ENCODE peak calls at places on chromosomes 4 and X, in six cellular contexts. One of them, this sample, is unnamed.
A peak's percentile ranks its signal among the peaks of the same experiment; 100 is the strongest.

GRCh38 chr4:107863850-107864371 is 39.2 kb downstream of the SGMS2 start:
- DNase-seq in H1: no peak
- DNase-seq in GM12878: no peak
- DNase-seq in prostate gland: peak; percentile 32
- DNase-seq in endothelial cell of umbilical vein: peak; percentile 77
- DNase-seq in tibial nerve: no peak
- DNase-seq in this sample: peak; percentile 70

GRCh38 chr4:81136161-81136910 is 78.7 kb downstream of the PRKG2 start:
- DNase-seq in tibial nerve: peak; percentile 14
- DNase-seq in endothelial cell of umbilical vein: no peak
- DNase-seq in H1: no peak
- DNase-seq in prostate gland: no peak
- DNase-seq in GM12878: no peak
- DNase-seq in this sample: no peak

GRCh38 chrX:150547511-150548115 is 20.8 kb upstream of the MTM1 start:
- DNase-seq in GM12878: no peak
- DNase-seq in prostate gland: peak; percentile 34
- DNase-seq in endothelial cell of umbilical vein: peak; percentile 47
- DNase-seq in tibial nerve: peak; percentile 25
- DNase-seq in H1: peak; percentile 57
- DNase-seq in this sample: peak; percentile 88

GRCh38 chr4:128635141-128635911 is 174.2 kb upstream of the JADE1 start:
- DNase-seq in GM12878: no peak
- DNase-seq in prostate gland: peak; percentile 69
- DNase-seq in tibial nerve: no peak
- DNase-seq in endothelial cell of umbilical vein: no peak
- DNase-seq in H1: peak; percentile 42
- DNase-seq in this sample: peak; percentile 24

GRCh38 chr4:185513489-185514181 is 21.7 kb downstream of the PDLIM3 start:
- DNase-seq in tibial nerve: no peak
- DNase-seq in GM12878: peak; percentile 2
- DNase-seq in H1: no peak
- DNase-seq in prostate gland: no peak
- DNase-seq in endothelial cell of umbilical vein: peak; percentile 86
- DNase-seq in this sample: no peak

GRCh38 chr4:72449705-72450104 is 119.3 kb downstream of the ADAMTS3 start:
- DNase-seq in prostate gland: no peak
- DNase-seq in H1: no peak
- DNase-seq in endothelial cell of umbilical vein: no peak
- DNase-seq in GM12878: no peak
- DNase-seq in tibial nerve: no peak
- DNase-seq in this sample: no peak

GRCh38 chr4:25857851-25858400 is 4.9 kb downstream of the SEL1L3 start:
- DNase-seq in endothelial cell of umbilical vein: no peak
- DNase-seq in GM12878: no peak
- DNase-seq in H1: no peak
- DNase-seq in prostate gland: no peak
- DNase-seq in tibial nerve: no peak
- DNase-seq in this sample: no peak

GRCh38 chr4:67366341-67366861 is 178.9 kb downstream of the CENPC start:
- DNase-seq in H1: no peak
- DNase-seq in prostate gland: no peak
- DNase-seq in endothelial cell of umbilical vein: no peak
- DNase-seq in GM12878: no peak
- DNase-seq in tibial nerve: no peak
- DNase-seq in this sample: no peak

GRCh38 chrX:130120746-130121504 is 10.6 kb upstream of the ELF4 start:
- DNase-seq in GM12878: no peak
- DNase-seq in H1: peak; percentile 79
- DNase-seq in prostate gland: peak; percentile 59
- DNase-seq in endothelial cell of umbilical vein: peak; percentile 75
- DNase-seq in tibial nerve: peak; percentile 52
- DNase-seq in this sample: peak; percentile 75

GRCh38 chr4:172147702-172148101 is 334.5 kb downstream of the GALNTL6 start:
- DNase-seq in prostate gland: no peak
- DNase-seq in endothelial cell of umbilical vein: no peak
- DNase-seq in H1: no peak
- DNase-seq in tibial nerve: no peak
- DNase-seq in GM12878: no peak
- DNase-seq in this sample: no peak

GRCh38 chrX:141732031-141732430 is 33.5 kb upstream of the SPANXD start:
- DNase-seq in H1: no peak
- DNase-seq in endothelial cell of umbilical vein: no peak
- DNase-seq in GM12878: no peak
- DNase-seq in prostate gland: no peak
- DNase-seq in tibial nerve: no peak
- DNase-seq in this sample: no peak

GRCh38 chr4:113738251-113738650 is 23.3 kb downstream of the CAMK2D start:
- DNase-seq in tibial nerve: no peak
- DNase-seq in H1: no peak
- DNase-seq in endothelial cell of umbilical vein: no peak
- DNase-seq in GM12878: no peak
- DNase-seq in prostate gland: no peak
- DNase-seq in this sample: no peak

GRCh38 chr4:128782076-128782715 is 27.3 kb upstream of the JADE1 start:
- DNase-seq in prostate gland: no peak
- DNase-seq in GM12878: no peak
- DNase-seq in H1: no peak
- DNase-seq in endothelial cell of umbilical vein: no peak
- DNase-seq in tibial nerve: peak; percentile 42
- DNase-seq in this sample: no peak

GRCh38 chr4:40506492-40506891 is 123.2 kb downstream of the RBM47 start:
- DNase-seq in tibial nerve: no peak
- DNase-seq in H1: no peak
- DNase-seq in endothelial cell of umbilical vein: no peak
- DNase-seq in prostate gland: no peak
- DNase-seq in GM12878: no peak
- DNase-seq in this sample: no peak

GRCh38 chrX:49163555-49164419 is 1.2 kb downstream of the MAGIX start:
- DNase-seq in H1: peak; percentile 85
- DNase-seq in endothelial cell of umbilical vein: peak; percentile 80
- DNase-seq in tibial nerve: peak; percentile 90
- DNase-seq in prostate gland: peak; percentile 71
- DNase-seq in GM12878: peak; percentile 42
- DNase-seq in this sample: peak; percentile 82

GRCh38 chrX:149540621-149541520 is at the start of gene EOLA1:
- DNase-seq in prostate gland: peak; percentile 78
- DNase-seq in endothelial cell of umbilical vein: peak; percentile 96
- DNase-seq in GM12878: peak; percentile 97
- DNase-seq in H1: no peak
- DNase-seq in tibial nerve: peak; percentile 68
- DNase-seq in this sample: peak; percentile 90

GRCh38 chr4:127211377-127212268 is 421.1 kb upstream of the INTU start:
- DNase-seq in GM12878: no peak
- DNase-seq in tibial nerve: no peak
- DNase-seq in prostate gland: no peak
- DNase-seq in endothelial cell of umbilical vein: no peak
- DNase-seq in H1: no peak
- DNase-seq in this sample: no peak

GRCh38 chr4:180674629-180675367 is 1568.4 kb upstream of the TENM3 start:
- DNase-seq in endothelial cell of umbilical vein: no peak
- DNase-seq in GM12878: no peak
- DNase-seq in H1: no peak
- DNase-seq in prostate gland: no peak
- DNase-seq in tibial nerve: no peak
- DNase-seq in this sample: no peak

GRCh38 chrX:40078489-40079288 is 19.1 kb downstream of the BCOR start:
- DNase-seq in tibial nerve: no peak
- DNase-seq in GM12878: no peak
- DNase-seq in prostate gland: no peak
- DNase-seq in endothelial cell of umbilical vein: no peak
- DNase-seq in H1: no peak
- DNase-seq in this sample: no peak

GRCh38 chr4:174278467-174278866 is 5.0 kb downstream of the FBXO8 start:
- DNase-seq in prostate gland: no peak
- DNase-seq in tibial nerve: no peak
- DNase-seq in endothelial cell of umbilical vein: no peak
- DNase-seq in H1: no peak
- DNase-seq in GM12878: no peak
- DNase-seq in this sample: no peak

GRCh38 chrX:103215037-103215767 is at the start of gene BEX4:
- DNase-seq in H1: peak; percentile 84
- DNase-seq in endothelial cell of umbilical vein: peak; percentile 64
- DNase-seq in tibial nerve: peak; percentile 78
- DNase-seq in GM12878: no peak
- DNase-seq in prostate gland: peak; percentile 82
- DNase-seq in this sample: peak; percentile 85

GRCh38 chrX:19581786-19582185 is 66.5 kb upstream of the MAP3K15 start:
- DNase-seq in H1: no peak
- DNase-seq in endothelial cell of umbilical vein: no peak
- DNase-seq in prostate gland: no peak
- DNase-seq in GM12878: no peak
- DNase-seq in tibial nerve: no peak
- DNase-seq in this sample: no peak

GRCh38 chrX:19576742-19577141 is 61.4 kb upstream of the MAP3K15 start:
- DNase-seq in tibial nerve: no peak
- DNase-seq in prostate gland: no peak
- DNase-seq in H1: no peak
- DNase-seq in GM12878: no peak
- DNase-seq in endothelial cell of umbilical vein: no peak
- DNase-seq in this sample: no peak

GRCh38 chrX:19577181-19577810 is 62.0 kb upstream of the MAP3K15 start:
- DNase-seq in H1: no peak
- DNase-seq in prostate gland: no peak
- DNase-seq in GM12878: no peak
- DNase-seq in tibial nerve: no peak
- DNase-seq in endothelial cell of umbilical vein: no peak
- DNase-seq in this sample: no peak

GRCh38 chrX:19578956-19579355 is 63.6 kb upstream of the MAP3K15 start:
- DNase-seq in prostate gland: no peak
- DNase-seq in endothelial cell of umbilical vein: no peak
- DNase-seq in H1: no peak
- DNase-seq in GM12878: no peak
- DNase-seq in tibial nerve: no peak
- DNase-seq in this sample: no peak

GRCh38 chrX:19579485-19579884 is 64.2 kb upstream of the MAP3K15 start:
- DNase-seq in GM12878: no peak
- DNase-seq in tibial nerve: no peak
- DNase-seq in prostate gland: no peak
- DNase-seq in H1: no peak
- DNase-seq in endothelial cell of umbilical vein: peak; percentile 2
- DNase-seq in this sample: no peak
- H3K27ac ChIP-seq in GM12878: no peak overlapping the region
- H3K27ac ChIP-seq in tibial nerve: no peak overlapping the region
- H3K27ac ChIP-seq in prostate gland: no peak overlapping the region
- H3K27ac ChIP-seq in H1: no peak overlapping the region
- H3K27ac ChIP-seq in endothelial cell of umbilical vein: no peak overlapping the region
- H3K27ac ChIP-seq in this sample: no peak overlapping the region

DNA sequence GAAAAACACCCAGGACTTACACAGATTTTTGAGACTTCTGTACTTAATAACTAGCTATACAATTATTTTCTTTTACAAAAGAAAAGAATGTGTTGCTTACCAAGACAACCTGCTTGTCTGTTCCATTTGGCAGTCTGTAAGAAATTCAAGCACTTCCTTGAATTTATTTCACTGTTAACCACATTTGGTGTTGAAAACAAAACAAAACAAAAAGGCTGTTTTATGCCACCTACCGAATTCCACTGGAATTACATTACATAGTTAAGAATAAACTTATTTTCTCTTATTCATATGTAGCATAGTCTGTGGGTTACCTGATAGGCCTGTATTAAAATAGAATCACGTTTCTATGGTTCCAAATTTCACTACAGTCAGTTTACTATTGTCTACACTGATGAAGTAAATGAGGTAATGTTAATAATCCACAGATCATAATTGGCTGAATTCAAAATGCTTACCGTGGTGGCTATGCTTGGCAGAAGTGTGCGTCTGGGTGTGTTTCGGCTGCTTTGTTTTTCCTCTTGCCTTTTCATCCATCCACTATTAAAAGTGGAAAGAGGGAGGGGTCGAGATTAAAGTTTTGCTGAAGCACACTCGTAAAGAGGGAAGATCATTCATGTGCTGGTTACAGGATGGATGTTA is at the start of gene TLR1:
- DNase-seq in H1: no peak
- DNase-seq in prostate gland: no peak
- DNase-seq in GM12878: peak; percentile 62
- DNase-seq in tibial nerve: no peak
- DNase-seq in endothelial cell of umbilical vein: peak; percentile 89
- DNase-seq in this sample: no peak
- TF ChIP-seq POLR2A in H1: no peak
- TF ChIP-seq POLR2A in prostate gland: no peak
- TF ChIP-seq POLR2A in GM12878: no peak
- TF ChIP-seq POLR2A in tibial nerve: no peak
- TF ChIP-seq POLR2A in endothelial cell of umbilical vein: no peak
- TF ChIP-seq POLR2A in this sample: no peak

GRCh38 chr4:76596713-76597112 is 161.7 kb downstream of the SHROOM3 start:
- DNase-seq in tibial nerve: no peak
- DNase-seq in endothelial cell of umbilical vein: no peak
- DNase-seq in prostate gland: no peak
- DNase-seq in GM12878: no peak
- DNase-seq in H1: no peak
- DNase-seq in this sample: no peak
- H3K27ac ChIP-seq in tibial nerve: no peak overlapping the region
- H3K27ac ChIP-seq in endothelial cell of umbilical vein: no peak overlapping the region
- H3K27ac ChIP-seq in prostate gland: no peak overlapping the region
- H3K27ac ChIP-seq in GM12878: no peak overlapping the region
- H3K27ac ChIP-seq in H1: no peak overlapping the region
- H3K27ac ChIP-seq in this sample: no peak overlapping the region

DNA sequence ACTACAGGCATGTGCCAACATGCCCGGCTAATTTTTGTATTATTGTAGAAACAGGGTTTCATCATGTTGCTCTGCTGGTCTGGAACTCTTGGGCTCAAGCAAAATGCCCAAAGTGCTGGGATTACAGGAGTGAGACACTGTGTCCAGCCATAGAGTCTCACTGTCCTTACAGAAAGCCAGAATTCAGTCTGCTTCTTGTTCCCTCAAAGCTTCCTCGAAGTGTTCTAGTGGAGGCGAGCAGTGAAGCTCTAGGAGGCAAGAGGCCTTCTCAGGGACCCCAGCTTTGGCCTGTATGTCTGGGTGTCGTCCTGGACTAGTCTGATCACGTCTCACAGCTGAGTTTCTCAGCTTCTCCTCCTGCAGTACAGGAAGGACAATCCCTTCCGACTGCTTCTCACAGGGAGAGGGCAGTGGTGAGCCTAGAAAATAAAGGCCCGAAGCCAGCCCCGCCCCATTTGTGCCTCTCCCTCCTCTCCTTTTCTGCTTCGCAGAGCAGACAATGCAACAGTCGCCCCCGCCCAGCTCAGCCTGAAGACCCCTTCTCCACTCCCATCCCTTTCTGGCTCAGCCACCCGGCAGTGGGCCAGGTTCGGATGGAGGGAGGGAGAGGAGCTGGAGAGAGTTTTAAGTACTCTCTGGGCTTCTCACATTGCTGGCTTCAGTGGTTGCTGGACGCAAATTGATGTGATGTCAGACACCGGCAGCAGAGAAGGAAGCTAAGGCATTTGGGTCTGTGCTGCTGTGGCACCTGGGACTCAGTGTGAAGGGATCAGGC is 11.1 kb upstream of the FAM3A start:
- DNase-seq in H1: peak; percentile 74
- DNase-seq in endothelial cell of umbilical vein: peak; percentile 71
- DNase-seq in prostate gland: peak; percentile 72
- DNase-seq in GM12878: peak; percentile 36
- DNase-seq in tibial nerve: peak; percentile 73
- DNase-seq in this sample: peak; percentile 92
- TF ChIP-seq POLR2A in H1: peak; percentile 23
- TF ChIP-seq POLR2A in endothelial cell of umbilical vein: no peak
- TF ChIP-seq POLR2A in prostate gland: peak; percentile 8
- TF ChIP-seq POLR2A in GM12878: peak; percentile 68
- TF ChIP-seq POLR2A in tibial nerve: no peak
- TF ChIP-seq POLR2A in this sample: peak; percentile 47

GRCh38 chr4:55337944-55338343 is 8.1 kb upstream of the SRD5A3 start:
- DNase-seq in prostate gland: no peak
- DNase-seq in endothelial cell of umbilical vein: no peak
- DNase-seq in tibial nerve: no peak
- DNase-seq in H1: no peak
- DNase-seq in GM12878: no peak
- DNase-seq in this sample: no peak
- H3K27ac ChIP-seq in prostate gland: no peak overlapping the region
- H3K27ac ChIP-seq in endothelial cell of umbilical vein: no peak overlapping the region
- H3K27ac ChIP-seq in tibial nerve: no peak overlapping the region
- H3K27ac ChIP-seq in H1: no peak overlapping the region
- H3K27ac ChIP-seq in GM12878: no peak overlapping the region
- H3K27ac ChIP-seq in this sample: no peak overlapping the region